ENCODE peak calls at places on chromosomes 5 and 9, in five cellular contexts. E is astrocyte of the spinal cord, Y is HTR-8/SVneo, Q is AG20443, F is GM10248. P is an unnamed sample.

GRCh38 chr5:149837680-149838269 is 106.8 kb downstream of the PDE6A start:
- DNase-seq in E (peak; percentile 74), Y (peak; percentile 86), Q (peak; percentile 92), F (no peak), P (peak; percentile 65)

GRCh38 chr5:180135967-180136641 is 64.5 kb upstream of the RNF130 start:
- DNase-seq in E (no peak), Y (no peak), Q (no peak), F (no peak), P (no peak)

GRCh38 chr5:433836-434235 is 9.1 kb upstream of the EXOC3 start:
- DNase-seq in E (no peak), Y (no peak), Q (no peak), F (no peak), P (no peak)

GRCh38 chr5:94218374-94218773 is 400.0 kb downstream of the KIAA0825 start:
- DNase-seq in E (peak; percentile 84), Y (peak; percentile 7), Q (peak; percentile 81), F (no peak), P (peak; percentile 58)

GRCh38 chr9:91045036-91045435 is 243.4 kb downstream of the SYK start:
- DNase-seq in E (no peak), Y (no peak), Q (no peak), F (no peak), P (no peak)

GRCh38 chr5:82699737-82700136 is 377.5 kb downstream of the TMEM167A start:
- DNase-seq in E (no peak), Y (no peak), Q (no peak), F (no peak), P (no peak)

GRCh38 chr5:109614316-109614715 is 75.4 kb upstream of the MAN2A1 start:
- DNase-seq in E (no peak), Y (no peak), Q (no peak), F (no peak), P (no peak)

GRCh38 chr5:14101922-14102321 is 41.2 kb upstream of the TRIO start:
- DNase-seq in E (no peak), Y (no peak), Q (peak; percentile 64), F (no peak), P (peak; percentile 14)

GRCh38 chr5:105407190-105407589 is 1844.6 kb upstream of the NUDT12 start:
- DNase-seq in E (no peak), Y (no peak), Q (no peak), F (no peak), P (no peak)

GRCh38 chr9:90112791-90113190 is 508.0 kb downstream of the GADD45G start:
- DNase-seq in E (no peak), Y (no peak), Q (no peak), F (no peak), P (peak; percentile 49)

GRCh38 chr9:4193391-4193790 is 106.5 kb downstream of the GLIS3 start:
- DNase-seq in E (no peak), Y (no peak), Q (no peak), F (no peak), P (no peak)

GRCh38 chr5:87069974-87070608 is 197.6 kb upstream of the RASA1 start:
- DNase-seq in E (peak; percentile 80), Y (peak; percentile 23), Q (peak; percentile 66), F (peak; percentile 32), P (peak; percentile 75)

GRCh38 chr5:159049844-159050318 is 49.8 kb downstream of the EBF1 start:
- DNase-seq in E (peak; percentile 78), Y (no peak), Q (peak; percentile 21), F (no peak), P (peak; percentile 76)

GRCh38 chr5:922041-922744 is 29.5 kb downstream of the TRIP13 start:
- DNase-seq in E (no peak), Y (no peak), Q (no peak), F (no peak), P (no peak)

GRCh38 chr9:133945977-133946753 is 46.0 kb downstream of the VAV2 start:
- DNase-seq in E (no peak), Y (no peak), Q (no peak), F (no peak), P (no peak)

GRCh38 chr5:88877826-88878225 is 5.2 kb downstream of the MEF2C start:
- DNase-seq in E (peak; percentile 36), Y (no peak), Q (no peak), F (no peak), P (peak; percentile 10)

GRCh38 chr9:18359335-18359734 is 114.6 kb upstream of the ADAMTSL1 start:
- DNase-seq in E (peak; percentile 89), Y (no peak), Q (peak; percentile 78), F (no peak), P (peak; percentile 84)

GRCh38 chr5:1542755-1543154 is 19.0 kb upstream of the LPCAT1 start:
- DNase-seq in E (peak; percentile 51), Y (peak; percentile 56), Q (peak; percentile 63), F (no peak), P (peak; percentile 79)

GRCh38 chr5:91092859-91093843 is 290.0 kb downstream of the ARRDC3 start:
- DNase-seq in E (no peak), Y (no peak), Q (no peak), F (no peak), P (no peak)

GRCh38 chr5:180281706-180282105 is 10.2 kb downstream of the MAPK9 start:
- DNase-seq in E (no peak), Y (no peak), Q (no peak), F (no peak), P (no peak)

GRCh38 chr5:134101686-134102439 is 12.6 kb upstream of the TCF7 start:
- DNase-seq in E (no peak), Y (peak; percentile 81), Q (peak; percentile 88), F (peak; percentile 78), P (peak; percentile 33)

GRCh38 chr9:126151031-126151670 is 175.5 kb upstream of the MVB12B start:
- DNase-seq in E (no peak), Y (no peak), Q (no peak), F (no peak), P (no peak)

GRCh38 chr9:130222833-130223232 is 42.7 kb upstream of the HMCN2 start:
- DNase-seq in E (no peak), Y (no peak), Q (no peak), F (no peak), P (no peak)

GRCh38 chr9:35656340-35656739 is 1.5 kb downstream of the RMRP start:
- DNase-seq in E (no peak), Y (no peak), Q (no peak), F (no peak), P (no peak)

GRCh38 chr9:130213898-130214761 is 41.9 kb downstream of the NCS1 start:
- DNase-seq in E (no peak), Y (no peak), Q (no peak), F (no peak), P (no peak)

GRCh38 chr5:145937432-145938250 is 1.3 kb downstream of the SH3RF2 start:
- DNase-seq in E (peak; percentile 62), Y (peak; percentile 64), Q (no peak), F (peak; percentile 28), P (peak; percentile 20)

GRCh38 chr9:16154570-16155078 is 601.8 kb downstream of the CCDC171 start:
- DNase-seq in E (no peak), Y (no peak), Q (peak; percentile 55), F (peak; percentile 21), P (peak; percentile 35)

GRCh38 chr5:10564838-10565784 is 1.2 kb downstream of the ANKRD33B start:
- DNase-seq in E (no peak), Y (no peak), Q (peak; percentile 27), F (no peak), P (no peak)

GRCh38 chr5:157630341-157630740 is 21.9 kb downstream of the SOX30 start:
- DNase-seq in E (no peak), Y (no peak), Q (no peak), F (no peak), P (no peak)

GRCh38 chr9:129023036-129023907 is 4.9 kb downstream of the SH3GLB2 start:
- DNase-seq in E (peak; percentile 84), Y (no peak), Q (peak; percentile 93), F (no peak), P (peak; percentile 86)

GRCh38 chr9:86126998-86127972 is 27.9 kb upstream of the GOLM1 start:
- DNase-seq in E (peak; percentile 96), Y (peak; percentile 34), Q (peak; percentile 76), F (no peak), P (peak; percentile 86)

GRCh38 chr5:161446655-161447054 is 99.9 kb downstream of the GABRB2 start:
- DNase-seq in E (no peak), Y (no peak), Q (no peak), F (no peak), P (no peak)